ENCODE peak calls at places on chromosome 1, in six cellular contexts. M is D341Med, C is HL-60, P is left ventricle myocardium inferior, X is endothelial cell, Q is cardiac fibroblast. T is an unnamed sample.

GRCh38 chr1:19591482-19592093 is 52.5 kb upstream of the NBL1 start:
- DNase-seq in C (no peak), M (no peak), Q (no peak), P (no peak), X (no peak), T (no peak)

GRCh38 chr1:227945891-227946623 is 1.7 kb downstream of the WNT9A start:
- DNase-seq in C (peak), X (peak), P (peak), Q (peak), M (peak), T (no peak)

GRCh38 chr1:59163268-59164092 is 133.4 kb upstream of the FGGY start:
- DNase-seq in M (no peak), P (no peak), C (no peak), X (no peak), Q (peak), T (no peak)

GRCh38 chr1:33383974-33384767 is 46.7 kb downstream of the PHC2 start:
- DNase-seq in Q (peak), X (no peak), P (no peak), M (no peak), C (no peak), T (no peak)

GRCh38 chr1:14010431-14010830 is 310.4 kb downstream of the PRDM2 start:
- DNase-seq in C (no peak), Q (no peak), P (no peak), X (no peak), M (no peak), T (no peak)

GRCh38 chr1:5744911-5745431 is 247.3 kb downstream of the NPHP4 start:
- DNase-seq in C (no peak), P (no peak), M (no peak), X (no peak), Q (peak), T (no peak)

GRCh38 chr1:74012583-74012982 is 185.4 kb downstream of the LRRIQ3 start:
- DNase-seq in Q (no peak), M (no peak), X (no peak), P (no peak), C (no peak), T (no peak)

GRCh38 chr1:5574641-5575040 is 417.6 kb downstream of the NPHP4 start:
- DNase-seq in P (no peak), M (no peak), X (no peak), C (no peak), Q (no peak), T (no peak)

GRCh38 chr1:6348511-6349191 is 44.9 kb downstream of the ACOT7 start:
- DNase-seq in M (no peak), Q (peak), C (peak), P (peak), X (peak), T (no peak)

T was measured in activated T-cell treated with anti-CD3 and anti-CD28 coated beads for 1 hour.